ENCODE peak calls at places on chromosomes 13 and 19, in four cellular contexts. P, X, T and D are unnamed samples.

GRCh38 chr13:42814868-42815267 is 33.5 kb downstream of the FAM216B start:
- DNase-seq in X (no peak), P (no peak), T (peak), D (no peak)

GRCh38 chr13:95100525-95101121 is 200.6 kb downstream of the ABCC4 start:
- DNase-seq in P (peak), X (peak), T (peak), D (no peak)

GRCh38 chr19:53896682-53897081 is 12.4 kb upstream of the CACNG7 start:
- DNase-seq in P (no peak), T (no peak), X (no peak), D (no peak)

GRCh38 chr13:110103026-110103425 is 203.9 kb downstream of the COL4A1 start:
- DNase-seq in P (no peak), T (no peak), X (no peak), D (no peak)

GRCh38 chr13:47484564-47484963 is 516.5 kb downstream of the SUCLA2 start:
- DNase-seq in X (no peak), P (no peak), T (peak), D (no peak)

GRCh38 chr19:16571689-16572331 is 405 bp downstream of the SLC35E1 start:
- DNase-seq in P (peak), T (peak), X (no peak), D (peak)

GRCh38 chr19:27709496-27709895 is 1503.5 kb downstream of the UQCRFS1 start:
- DNase-seq in P (no peak), X (no peak), T (no peak), D (no peak)

GRCh38 chr13:66887088-66887487 is 343.0 kb downstream of the PCDH9 start:
- DNase-seq in X (peak), T (no peak), P (no peak), D (no peak)

GRCh38 chr13:26601669-26602068 is 44.2 kb downstream of the WASF3 start:
- DNase-seq in X (no peak), T (peak), P (peak), D (no peak)

GRCh38 chr19:42634409-42635232 is 39.9 kb upstream of the CEACAM8 start:
- DNase-seq in X (no peak), P (peak), T (peak), D (no peak)

GRCh38 chr13:65378943-65379519 is 1851.1 kb downstream of the PCDH9 start:
- DNase-seq in P (peak), T (peak), X (no peak), D (no peak)
- TF ChIP-seq CTCF in P (no peak), T (no peak), X (no peak), D (no peak)

DNA sequence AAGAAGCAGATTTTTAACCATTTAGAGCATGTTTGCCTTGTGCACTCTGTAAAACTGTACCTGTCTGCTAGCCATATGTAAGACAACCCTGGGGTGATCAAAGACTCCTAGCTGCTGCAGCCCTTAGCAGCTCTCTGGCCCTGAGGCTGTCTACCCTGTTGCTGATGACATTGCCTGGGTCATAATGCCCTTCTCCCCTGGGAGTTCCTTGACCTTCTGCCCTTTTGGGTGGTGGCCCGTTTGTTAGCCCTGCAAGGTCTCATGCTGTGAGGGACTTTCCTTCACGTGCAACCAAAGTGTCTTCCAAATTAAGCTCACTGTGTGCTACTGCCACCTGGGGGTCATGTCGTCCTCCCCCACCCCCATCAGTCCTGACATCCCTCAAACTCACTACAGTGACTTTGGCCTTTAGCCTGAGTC is 7.4 kb downstream of the GPC6 start:
- DNase-seq in T (no peak), X (no peak), P (no peak), D (no peak)
- TF ChIP-seq CTCF in T (no peak), X (peak), P (no peak), D (no peak)

GRCh38 chr19:33395561-33396550 is 22.3 kb downstream of the CEBPG start:
- DNase-seq in P (no peak), X (no peak), T (no peak), D (no peak)

GRCh38 chr19:33396701-33397535 is 23.4 kb downstream of the CEBPG start:
- DNase-seq in P (peak), X (no peak), T (no peak), D (no peak)

GRCh38 chr19:33398361-33399060 is 25.0 kb downstream of the CEBPG start:
- DNase-seq in T (no peak), X (no peak), P (no peak), D (no peak)

GRCh38 chr19:33399081-33399744 is 25.7 kb downstream of the CEBPG start:
- DNase-seq in X (no peak), P (no peak), T (no peak), D (no peak)

GRCh38 chr19:33397536-33398360 is 24.2 kb downstream of the CEBPG start:
- DNase-seq in T (no peak), X (no peak), P (no peak), D (peak)
- TF ChIP-seq CTCF in T (no peak), X (peak), P (peak), D (peak)

GRCh38 chr19:37907735-37908066 is 693 bp downstream of the SIPA1L3 start:
- DNase-seq in T (no peak), X (no peak), P (peak), D (no peak)

GRCh38 chr19:37906868-37907734 is at the start of gene SIPA1L3:
- DNase-seq in X (peak), P (peak), T (peak), D (peak)

GRCh38 chr19:37903096-37903495 is 3.3 kb downstream of the WDR87 start:
- DNase-seq in X (no peak), P (no peak), T (no peak), D (no peak)

GRCh38 chr19:37909661-37910199 is 2.7 kb downstream of the SIPA1L3 start:
- DNase-seq in X (no peak), P (no peak), T (no peak), D (no peak)

DNA sequence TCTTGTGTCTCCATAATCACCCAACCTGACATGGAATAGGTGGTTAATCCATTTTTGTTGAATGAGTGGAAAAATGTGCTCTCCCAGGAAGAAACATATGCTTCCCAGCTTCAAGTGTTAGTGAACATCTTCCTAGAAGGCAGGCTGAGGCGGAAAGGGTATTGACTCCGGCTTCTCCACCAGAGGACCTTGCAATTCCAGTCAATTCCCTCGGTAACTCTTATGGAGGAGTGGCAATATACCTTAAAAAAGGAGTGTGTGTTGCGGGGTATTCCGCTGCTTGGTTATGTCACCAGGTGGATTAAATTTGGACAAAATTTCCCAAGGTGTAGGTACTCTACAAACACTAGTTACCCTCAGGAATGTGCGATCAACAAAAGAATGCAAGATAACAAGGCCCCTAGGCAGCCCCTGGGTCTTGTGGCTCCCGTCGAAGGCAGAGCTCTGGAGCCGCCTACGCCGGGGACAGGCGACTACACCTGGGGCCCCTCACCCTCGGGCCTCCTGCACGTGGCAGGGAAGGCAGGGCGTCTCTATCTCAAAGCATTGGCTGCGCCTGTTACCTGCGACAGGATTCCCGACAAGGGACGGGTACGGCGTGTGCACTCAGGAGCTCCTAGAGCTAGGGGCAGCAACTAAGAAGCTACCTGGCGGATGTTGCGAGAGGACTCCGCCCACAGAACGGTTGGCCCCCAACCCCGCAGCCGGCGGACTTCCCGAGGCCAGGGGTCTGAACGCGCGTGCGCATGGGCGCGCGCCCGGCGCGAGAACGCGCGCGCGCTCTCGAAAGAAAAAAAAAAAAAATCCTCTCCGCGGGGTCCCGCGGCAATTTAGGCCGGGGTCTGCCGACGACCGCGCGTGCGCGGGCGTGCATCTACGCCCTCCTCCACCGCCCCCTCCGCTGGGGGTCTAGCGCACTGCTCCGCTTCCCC is at the start of gene WDR87:
- DNase-seq in T (peak), X (no peak), P (no peak), D (no peak)
- TF ChIP-seq CTCF in T (peak), X (no peak), P (no peak), D (no peak)

DNA sequence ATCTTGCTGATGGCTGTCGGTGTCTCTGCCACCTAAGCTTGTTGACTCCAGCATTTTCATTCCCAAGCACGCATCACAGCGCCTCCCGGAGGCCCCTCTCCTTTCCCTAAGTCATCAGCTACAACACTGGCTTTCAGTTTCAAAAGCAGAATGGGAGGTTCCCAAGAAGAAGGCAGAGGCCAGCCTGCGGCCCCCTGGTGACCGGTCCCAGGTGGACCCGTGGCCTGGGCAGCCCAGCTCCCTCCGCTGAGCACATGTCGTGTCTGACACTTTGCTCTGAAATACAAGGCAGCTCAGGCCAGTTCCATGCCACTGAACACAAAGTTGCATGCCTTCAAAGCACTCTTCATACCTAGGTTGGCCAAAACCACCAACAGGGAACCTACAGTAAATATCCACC is 8.5 kb downstream of the MLLT1 start:
- DNase-seq in X (no peak), T (no peak), P (peak), D (no peak)
- TF ChIP-seq CTCF in X (peak), T (no peak), P (peak), D (no peak)

DNA sequence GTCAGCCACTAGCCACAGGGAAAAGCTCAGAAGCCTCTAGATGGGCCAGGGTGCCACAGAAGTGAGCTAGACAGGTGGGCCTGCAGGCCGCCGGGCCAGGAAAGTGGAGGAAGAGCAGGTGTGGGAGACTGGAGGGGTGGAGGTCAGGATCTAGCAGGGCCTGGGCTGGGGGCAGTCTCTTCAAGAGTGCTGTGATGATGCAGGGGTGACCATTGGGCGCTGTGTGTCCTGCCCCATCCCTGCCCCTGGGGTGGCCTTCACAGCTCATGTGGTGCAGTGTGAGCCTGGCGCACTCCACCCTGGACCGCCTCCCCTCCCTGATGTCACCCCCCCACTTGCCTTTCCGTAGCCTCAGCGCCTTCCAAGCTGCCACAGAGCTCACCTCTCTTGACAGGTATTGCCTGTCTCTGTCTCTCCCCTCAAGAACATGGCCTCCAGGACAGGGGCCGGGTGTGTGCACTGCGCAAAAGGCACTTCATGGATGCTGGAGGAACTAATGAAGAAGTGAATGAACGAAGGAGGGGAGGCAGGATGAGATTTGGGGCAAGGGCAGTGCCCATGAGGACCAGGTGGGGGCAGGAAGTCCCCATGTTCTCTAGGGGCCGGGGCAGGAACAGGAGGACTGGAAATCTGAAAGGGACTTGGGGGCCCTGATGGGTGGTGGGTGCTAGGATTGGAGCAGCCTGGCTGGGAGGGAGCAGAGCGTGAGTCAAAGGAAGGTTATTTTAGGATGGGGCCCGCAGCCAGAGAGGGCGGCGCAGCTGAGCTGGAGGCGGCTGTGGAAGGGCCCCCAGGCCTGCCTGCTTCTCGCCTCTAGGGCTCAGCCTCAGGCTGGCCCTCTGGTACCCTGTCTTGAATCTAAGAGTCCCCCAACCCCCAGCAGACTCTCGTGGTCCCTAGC is 6.6 kb downstream of the SSBP4 start:
- DNase-seq in X (no peak), P (no peak), T (no peak), D (no peak)
- TF ChIP-seq CTCF in X (no peak), P (no peak), T (no peak), D (no peak)

GRCh38 chr13:85690368-85690767 is 108.9 kb downstream of the SLITRK6 start:
- DNase-seq in P (no peak), T (no peak), X (no peak), D (no peak)
- TF ChIP-seq CTCF in P (no peak), T (no peak), X (no peak), D (no peak)

DNA sequence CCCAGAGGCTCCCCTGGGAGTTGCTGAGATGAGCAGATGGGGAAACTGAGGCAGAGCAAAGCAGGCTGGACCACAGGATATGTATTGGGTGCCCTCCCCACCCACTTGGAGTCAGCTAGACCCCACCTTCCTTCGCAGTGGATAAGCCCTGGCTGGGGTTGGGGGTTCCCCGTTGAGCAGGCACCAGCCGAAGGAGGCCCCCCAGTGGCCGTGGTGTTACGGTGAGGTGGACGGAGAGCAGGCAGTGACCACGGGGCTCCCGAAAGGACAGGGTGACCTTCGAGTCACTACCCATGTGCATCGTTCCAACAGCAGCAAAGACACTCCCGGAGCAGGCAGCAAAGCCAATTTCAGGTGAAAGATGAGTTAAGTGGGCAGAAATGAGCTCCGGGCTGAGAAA is 62.4 kb upstream of the ADGRE5 start:
- DNase-seq in P (peak), T (no peak), X (no peak), D (no peak)
- TF ChIP-seq CTCF in P (peak), T (no peak), X (peak), D (no peak)